ENCODE peak calls at places on chromosome 10, in eight cellular contexts. R, D, F, T, Z, I, N and U are unnamed samples.
A peak's percentile ranks its signal among the peaks of the same experiment; 100 is the strongest.

GRCh38 chr10:42958142-42958868 is 118.6 kb upstream of the RET start:
- DNase-seq in F (no peak), T (no peak), R (no peak), I (no peak), N (no peak), Z (no peak), D (no peak), U (no peak)

GRCh38 chr10:47365561-47365960 is 17.4 kb downstream of the RBP3 start:
- DNase-seq in T (no peak), D (no peak), R (no peak), F (no peak), Z (no peak), N (peak; percentile 14), I (no peak), U (no peak)

GRCh38 chr10:18658301-18658991 is 785 bp upstream of the ARL5B start:
- DNase-seq in T (no peak), F (no peak), I (no peak), D (peak; percentile 22), N (no peak), R (no peak), Z (peak; percentile 26), U (no peak)

GRCh38 chr10:124149681-124150080 is 56.3 kb upstream of the CHST15 start:
- DNase-seq in N (no peak), R (no peak), F (no peak), T (no peak), I (no peak), Z (no peak), D (no peak), U (no peak)

GRCh38 chr10:102511562-102512274 is 7.9 kb downstream of the SUFU start:
- DNase-seq in D (no peak), Z (peak; percentile 29), F (no peak), N (no peak), R (no peak), T (no peak), I (no peak), U (no peak)

GRCh38 chr10:124217906-124218769 is 124.7 kb upstream of the CHST15 start:
- DNase-seq in I (peak; percentile 7), F (no peak), D (no peak), N (peak; percentile 34), R (no peak), T (no peak), Z (no peak), U (no peak)

GRCh38 chr10:62083868-62084267 is 182.4 kb downstream of the ARID5B start:
- DNase-seq in R (no peak), F (no peak), T (no peak), I (no peak), N (no peak), Z (no peak), D (no peak), U (no peak)

GRCh38 chr10:58266003-58266825 is 1.5 kb downstream of the IPMK start:
- DNase-seq in N (no peak), F (no peak), D (peak; percentile 53), T (no peak), I (peak; percentile 63), Z (peak; percentile 14), R (peak; percentile 27), U (peak; percentile 28)

GRCh38 chr10:969473-970150 is 18.6 kb upstream of the GTPBP4 start:
- DNase-seq in D (no peak), T (no peak), Z (no peak), F (no peak), I (no peak), R (no peak), N (no peak), U (no peak)

GRCh38 chr10:112026438-112026837 is 157.1 kb downstream of the GPAM start:
- DNase-seq in I (no peak), R (no peak), D (no peak), F (no peak), T (no peak), N (no peak), Z (no peak), U (no peak)

GRCh38 chr10:3538850-3539531 is 246.0 kb downstream of the KLF6 start:
- DNase-seq in Z (no peak), T (no peak), I (peak; percentile 16), N (no peak), R (peak; percentile 81), D (peak; percentile 88), F (peak; percentile 84), U (no peak)

GRCh38 chr10:116251602-116252395 is 21.2 kb downstream of the GFRA1 start:
- DNase-seq in Z (no peak), I (no peak), T (no peak), N (no peak), F (no peak), D (no peak), R (no peak), U (no peak)

GRCh38 chr10:131697461-131698128 is 203.2 kb upstream of the PPP2R2D start:
- DNase-seq in Z (no peak), T (no peak), R (no peak), N (no peak), F (no peak), I (no peak), D (no peak), U (no peak)

GRCh38 chr10:90344226-90344625 is 513.6 kb downstream of the HTR7 start:
- DNase-seq in T (no peak), N (no peak), F (no peak), R (no peak), I (no peak), Z (no peak), D (no peak), U (no peak)

GRCh38 chr10:121152935-121153334 is 301.8 kb downstream of the WDR11 start:
- DNase-seq in R (no peak), T (no peak), N (no peak), Z (no peak), F (no peak), I (no peak), D (no peak), U (no peak)

GRCh38 chr10:111830360-111830759 is 353.2 kb downstream of the GPAM start:
- DNase-seq in N (no peak), I (no peak), R (no peak), F (no peak), Z (no peak), T (no peak), D (no peak), U (no peak)

GRCh38 chr10:125201108-125201524 is 40.8 kb upstream of the CTBP2 start:
- DNase-seq in Z (no peak), N (no peak), I (peak; percentile 73), D (peak; percentile 74), T (no peak), F (no peak), R (no peak), U (no peak)

GRCh38 chr10:86946215-86947170 is 10.9 kb downstream of the MMRN2 start:
- DNase-seq in N (peak; percentile 57), F (no peak), T (no peak), D (no peak), Z (no peak), I (no peak), R (no peak), U (no peak)

GRCh38 chr10:100985336-100985735 is 2.0 kb downstream of the MRPL43 start:
- DNase-seq in N (no peak), Z (no peak), T (no peak), I (no peak), R (no peak), F (no peak), D (no peak), U (no peak)

GRCh38 chr10:78408671-78409472 is 375.2 kb downstream of the RPS24 start:
- DNase-seq in R (no peak), F (no peak), D (no peak), N (peak; percentile 78), Z (peak; percentile 72), T (no peak), I (no peak), U (peak; percentile 48)

GRCh38 chr10:17599089-17599488 is 18.1 kb downstream of the HACD1 start:
- DNase-seq in R (no peak), Z (no peak), F (no peak), I (peak; percentile 28), N (no peak), D (no peak), T (no peak), U (no peak)

GRCh38 chr10:96072673-96073072 is 29.3 kb downstream of the CCNJ start:
- DNase-seq in N (no peak), Z (no peak), I (peak; percentile 16), T (no peak), D (peak; percentile 64), R (no peak), F (no peak), U (no peak)

GRCh38 chr10:43899224-43899959 is 250.7 kb upstream of the ZNF32 start:
- DNase-seq in T (no peak), F (no peak), Z (no peak), N (no peak), R (no peak), I (no peak), D (peak; percentile 18), U (peak; percentile 11)

GRCh38 chr10:90437452-90437851 is 420.4 kb downstream of the HTR7 start:
- DNase-seq in I (no peak), Z (no peak), N (no peak), R (no peak), F (no peak), T (no peak), D (no peak), U (no peak)

GRCh38 chr10:92387289-92387940 is 96.4 kb downstream of the MARCHF5 start:
- DNase-seq in Z (no peak), D (peak; percentile 24), I (peak; percentile 81), F (no peak), R (peak; percentile 22), T (no peak), N (no peak), U (no peak)

GRCh38 chr10:74223755-74224530 is 72.9 kb downstream of the ADK start:
- DNase-seq in I (peak; percentile 54), F (peak; percentile 29), D (peak; percentile 75), N (no peak), R (no peak), Z (no peak), T (no peak), U (no peak)

GRCh38 chr10:80459047-80459865 is 5.1 kb downstream of the TSPAN14 start:
- DNase-seq in N (no peak), I (no peak), F (peak; percentile 77), D (peak; percentile 38), Z (no peak), T (no peak), R (no peak), U (no peak)

GRCh38 chr10:72736176-72736795 is 44.3 kb downstream of the MCU start:
- DNase-seq in R (no peak), D (no peak), F (peak; percentile 32), N (no peak), T (no peak), I (no peak), Z (no peak), U (no peak)

GRCh38 chr10:659710-660141 is 29.7 kb downstream of the DIP2C start:
- DNase-seq in F (peak; percentile 64), I (peak; percentile 64), T (no peak), N (peak; percentile 4), R (peak; percentile 61), Z (no peak), D (peak; percentile 80), U (no peak)

GRCh38 chr10:132865851-132866600 is 76.3 kb downstream of the CFAP46 start:
- DNase-seq in R (no peak), Z (no peak), F (no peak), T (no peak), N (peak; percentile 35), I (no peak), D (no peak), U (no peak)